ENCODE peak calls at places on chromosome 1, in seven cellular contexts. F, N, C, K, U, Y and J are unnamed samples.

GRCh38 chr1:187413770-187414169 is 585.0 kb downstream of the PLA2G4A start:
- DNase-seq in U (no peak), F (no peak), Y (peak; percentile 19), C (no peak), N (no peak), K (no peak), J (no peak)

GRCh38 chr1:162663589-162664030 is 31.3 kb downstream of the DDR2 start:
- DNase-seq in Y (no peak), F (peak; percentile 9), U (peak; percentile 33), C (no peak), N (no peak), K (peak; percentile 72), J (no peak)

GRCh38 chr1:22039594-22040347 is 12.7 kb upstream of the CDC42 start:
- DNase-seq in N (peak; percentile 83), U (peak; percentile 30), F (no peak), C (peak; percentile 71), K (no peak), Y (no peak), J (peak; percentile 95)

GRCh38 chr1:24463756-24464377 is 38.8 kb upstream of the RCAN3 start:
- DNase-seq in Y (no peak), F (no peak), U (no peak), C (no peak), N (no peak), K (no peak), J (peak; percentile 14)

GRCh38 chr1:912740-913301 is 10.9 kb upstream of the SAMD11 start:
- DNase-seq in Y (peak; percentile 87), K (no peak), C (no peak), U (no peak), N (no peak), F (no peak), J (no peak)

GRCh38 chr1:227770812-227771211 is 35.6 kb downstream of the SNAP47 start:
- DNase-seq in K (no peak), C (no peak), N (no peak), Y (no peak), F (no peak), U (no peak), J (no peak)

GRCh38 chr1:55338448-55338820 is 123.3 kb upstream of the USP24 start:
- DNase-seq in K (no peak), F (no peak), C (no peak), N (no peak), U (no peak), Y (no peak), J (no peak)

GRCh38 chr1:155835548-155835947 is 21.5 kb downstream of the GON4L start:
- DNase-seq in C (no peak), F (no peak), K (no peak), U (no peak), N (no peak), Y (no peak), J (no peak)

GRCh38 chr1:245156736-245157505 is 2.1 kb downstream of the KIF26B start:
- DNase-seq in K (no peak), N (no peak), F (peak; percentile 18), Y (peak; percentile 20), U (peak; percentile 20), C (no peak), J (no peak)

GRCh38 chr1:219686171-219686570 is 73.3 kb upstream of the ZC3H11B start:
- DNase-seq in K (no peak), F (no peak), U (no peak), Y (no peak), N (no peak), C (no peak), J (no peak)